ENCODE peak calls at places on chromosomes 11 and 22, in ten cellular contexts. Q is bronchial epithelial cell, C is stomach, G is ascending aorta, U is NB4, N is neural progenitor cell, L is uterus, X is colonic mucosa, Y is tibial artery, A is MM.1S. I is an unnamed sample.

GRCh38 chr22:31613286-31613903 is 48.6 kb downstream of the PISD start:
- DNase-seq in Q (no peak), C (no peak), G (no peak), U (no peak), N (no peak), L (no peak), X (no peak), Y (no peak), A (no peak), I (no peak)

GRCh38 chr11:124080319-124081001 is 34.8 kb upstream of the VWA5A start:
- DNase-seq in Q (peak), C (no peak), G (no peak), U (no peak), N (no peak), L (no peak), X (no peak), Y (no peak), A (no peak), I (no peak)

GRCh38 chr11:122981388-122982264 is at the start of gene BSX:
- DNase-seq in Q (peak), C (peak), G (peak), U (peak), N (peak), L (no peak), X (peak), Y (no peak), A (peak), I (peak)

GRCh38 chr11:62726156-62727006 is 876 bp downstream of the HNRNPUL2 start:
- DNase-seq in Q (no peak), C (no peak), G (no peak), U (no peak), N (no peak), L (peak), X (no peak), Y (peak), A (no peak), I (no peak)

GRCh38 chr11:57318178-57318577 is 6.6 kb downstream of the TNKS1BP1 start:
- DNase-seq in Q (no peak), C (peak), G (no peak), U (no peak), N (no peak), L (no peak), X (peak), Y (no peak), A (no peak), I (no peak)

GRCh38 chr11:14259870-14260269 is 99.1 kb downstream of the RRAS2 start:
- DNase-seq in Q (no peak), C (no peak), G (no peak), U (no peak), N (no peak), L (no peak), X (peak), Y (no peak), A (no peak), I (no peak)

GRCh38 chr11:128853556-128853955 is 13.5 kb downstream of the KCNJ1 start:
- DNase-seq in Q (no peak), C (no peak), G (no peak), U (no peak), N (no peak), L (no peak), X (no peak), Y (no peak), A (no peak), I (no peak)

GRCh38 chr11:35798423-35798822 is 135.8 kb downstream of the TRIM44 start:
- DNase-seq in Q (peak), C (no peak), G (no peak), U (no peak), N (no peak), L (no peak), X (no peak), Y (no peak), A (no peak), I (no peak)

DNA sequence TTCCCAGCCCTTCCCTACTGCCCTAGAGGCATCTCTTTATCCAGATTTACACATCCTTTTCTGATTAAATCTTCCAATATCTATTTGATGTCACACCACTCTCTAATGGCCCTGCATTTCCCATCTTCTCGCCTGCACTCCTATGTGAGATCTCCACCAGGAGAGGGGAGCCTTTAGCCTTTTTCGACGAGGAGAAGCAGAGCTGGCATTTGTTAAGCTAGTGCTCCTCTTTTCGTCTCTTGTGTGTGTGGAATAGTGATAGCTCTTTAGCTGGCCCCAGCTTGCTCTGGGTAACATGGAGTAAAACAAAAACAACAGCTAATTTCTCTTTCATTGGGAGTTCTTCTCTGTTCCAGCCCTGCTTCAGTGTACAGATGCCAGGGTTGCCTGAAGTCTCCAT is 536.5 kb downstream of the NTM start:
- DNase-seq in Q (no peak), C (no peak), G (no peak), U (no peak), N (no peak), L (no peak), X (no peak), Y (no peak), A (no peak), I (no peak)
- TF ChIP-seq CTCF in Q (no peak), C (no peak), G (no peak), U (no peak), N (peak), L (no peak), X (no peak), Y (no peak), A (no peak), I (peak)

GRCh38 chr22:48581206-48581766 is 1246.4 kb downstream of the BRD1 start:
- DNase-seq in Q (no peak), C (no peak), G (no peak), U (no peak), N (no peak), L (no peak), X (no peak), Y (no peak), A (no peak), I (no peak)

GRCh38 chr22:48580481-48580970 is 1247.1 kb downstream of the BRD1 start:
- DNase-seq in Q (no peak), C (no peak), G (no peak), U (no peak), N (no peak), L (no peak), X (no peak), Y (no peak), A (no peak), I (no peak)

GRCh38 chr22:48579915-48580279 is 1247.8 kb downstream of the BRD1 start:
- DNase-seq in Q (no peak), C (no peak), G (no peak), U (no peak), N (no peak), L (no peak), X (no peak), Y (no peak), A (no peak), I (no peak)

GRCh38 chr22:48579035-48579914 is 1248.4 kb downstream of the BRD1 start:
- DNase-seq in Q (no peak), C (no peak), G (no peak), U (no peak), N (peak), L (no peak), X (no peak), Y (no peak), A (no peak), I (no peak)

DNA sequence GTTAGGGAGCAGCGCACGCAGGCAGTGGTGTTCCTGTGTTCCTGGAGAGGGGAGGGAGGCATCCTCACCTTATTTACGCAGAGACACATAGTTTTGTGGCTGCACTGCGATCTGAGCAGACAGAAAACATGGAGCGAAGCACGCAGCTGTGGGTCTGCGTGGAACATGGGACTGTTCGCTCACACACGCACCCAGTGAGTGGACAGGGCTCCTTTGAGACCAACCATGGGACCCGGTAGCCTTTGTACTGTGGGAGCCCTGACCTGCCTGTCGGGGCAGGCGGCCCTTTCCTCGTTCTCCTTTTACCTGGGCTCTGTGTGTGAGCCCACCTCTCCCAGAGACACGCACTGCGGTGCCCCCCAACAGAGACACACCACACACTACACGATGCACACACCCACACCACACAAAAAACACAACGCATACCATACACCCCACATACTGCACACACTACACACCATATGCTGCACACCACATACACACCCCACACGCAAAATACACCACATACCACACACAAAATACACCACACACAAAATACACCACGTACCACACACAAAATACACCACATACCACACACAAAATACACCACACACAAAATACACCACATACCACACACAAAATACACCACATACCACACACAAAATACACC is 1245.7 kb downstream of the BRD1 start:
- DNase-seq in Q (no peak), C (no peak), G (no peak), U (no peak), N (peak), L (no peak), X (no peak), Y (no peak), A (no peak), I (no peak)
- TF ChIP-seq CTCF in Q (no peak), C (no peak), G (no peak), U (no peak), N (no peak), L (no peak), X (no peak), Y (no peak), A (no peak), I (no peak)

GRCh38 chr22:47233316-47234243 is 471.1 kb downstream of the TBC1D22A start:
- DNase-seq in Q (no peak), C (no peak), G (no peak), U (no peak), N (no peak), L (no peak), X (no peak), Y (no peak), A (no peak), I (peak)
- TF ChIP-seq CTCF in Q (no peak), C (no peak), G (no peak), U (no peak), N (no peak), L (no peak), X (no peak), Y (no peak), A (no peak), I (no peak)

GRCh38 chr22:41535244-41535643 is 9.0 kb downstream of the POLR3H start:
- DNase-seq in Q (peak), C (no peak), G (no peak), U (no peak), N (peak), L (no peak), X (no peak), Y (no peak), A (no peak), I (no peak)
- TF ChIP-seq CTCF in Q (peak), C (no peak), G (no peak), U (no peak), N (peak), L (no peak), X (no peak), Y (no peak), A (peak), I (peak)

DNA sequence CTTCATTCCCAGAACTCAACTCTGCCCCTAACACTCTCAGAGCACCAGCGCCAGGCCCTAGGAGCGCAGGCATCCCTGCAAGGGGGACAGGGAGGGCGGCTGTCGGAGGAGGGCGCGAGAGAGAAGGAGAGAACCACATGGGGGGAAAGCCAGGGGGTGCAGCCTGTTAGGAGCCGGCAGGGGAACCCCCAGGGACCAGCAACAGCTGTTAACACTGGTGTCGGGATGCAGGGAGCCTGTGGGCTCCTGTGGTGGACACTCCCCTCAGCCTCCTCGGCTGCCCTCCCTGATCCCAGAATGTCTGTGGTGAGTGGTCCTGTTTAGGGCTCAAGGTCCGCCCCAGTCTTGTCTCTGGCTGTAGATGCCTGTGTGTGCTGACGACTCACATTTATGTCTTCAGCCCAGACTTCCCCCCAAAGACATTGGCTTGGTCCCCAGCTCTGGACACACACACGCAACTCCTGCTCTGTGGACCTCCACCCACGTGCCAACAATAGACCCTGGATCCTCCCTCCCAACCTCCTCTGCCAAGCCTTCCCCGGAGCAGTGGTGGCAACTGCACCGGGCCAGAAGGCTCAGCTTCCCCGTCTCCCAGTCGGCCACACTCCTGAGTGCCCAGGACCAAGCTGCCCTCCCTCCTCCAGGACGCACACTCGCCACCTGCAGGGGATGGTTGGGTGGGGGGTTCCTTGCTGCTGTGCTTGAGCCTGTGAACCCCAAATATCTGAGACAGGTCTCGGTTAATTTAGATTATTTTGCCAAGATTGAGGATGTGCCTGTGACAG is 817 bp upstream of the IFITM5 start:
- DNase-seq in Q (no peak), C (no peak), G (no peak), U (no peak), N (peak), L (no peak), X (no peak), Y (no peak), A (no peak), I (no peak)
- TF ChIP-seq CTCF in Q (peak), C (no peak), G (no peak), U (peak), N (peak), L (no peak), X (no peak), Y (no peak), A (no peak), I (no peak)

GRCh38 chr22:49686495-49687219 is 141.0 kb downstream of the BRD1 start:
- DNase-seq in Q (no peak), C (no peak), G (no peak), U (no peak), N (no peak), L (no peak), X (no peak), Y (peak), A (no peak), I (no peak)

GRCh38 chr22:49685686-49686085 is 142.0 kb downstream of the BRD1 start:
- DNase-seq in Q (no peak), C (no peak), G (peak), U (no peak), N (no peak), L (no peak), X (no peak), Y (peak), A (no peak), I (no peak)

GRCh38 chr22:49687786-49688515 is 139.7 kb downstream of the BRD1 start:
- DNase-seq in Q (no peak), C (no peak), G (peak), U (no peak), N (no peak), L (no peak), X (no peak), Y (peak), A (no peak), I (peak)

GRCh38 chr22:49688516-49689254 is 139.0 kb downstream of the BRD1 start:
- DNase-seq in Q (no peak), C (no peak), G (peak), U (no peak), N (no peak), L (no peak), X (no peak), Y (no peak), A (no peak), I (peak)

DNA sequence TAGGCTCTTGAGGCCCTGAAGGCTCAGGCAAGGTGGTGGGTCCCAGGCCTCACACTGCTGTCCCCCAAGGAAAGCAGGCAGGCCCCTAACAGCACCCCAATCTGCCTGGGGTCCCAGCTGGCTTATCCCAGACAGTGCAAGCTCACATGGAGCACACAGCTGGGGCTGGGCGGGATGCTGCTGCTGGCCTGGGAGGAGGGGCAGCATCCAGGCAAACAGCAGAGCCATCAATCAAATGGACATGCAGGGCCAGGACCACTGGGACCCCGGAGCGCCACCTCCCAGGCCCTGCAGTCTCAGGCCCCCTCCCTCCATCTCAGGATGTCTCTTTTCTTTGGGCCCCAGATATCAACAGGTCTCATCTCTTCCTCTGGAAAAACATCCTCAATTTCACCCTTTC is 140.3 kb downstream of the BRD1 start:
- DNase-seq in Q (no peak), C (no peak), G (peak), U (no peak), N (no peak), L (no peak), X (no peak), Y (no peak), A (no peak), I (peak)
- TF ChIP-seq CTCF in Q (no peak), C (no peak), G (no peak), U (no peak), N (no peak), L (no peak), X (no peak), Y (no peak), A (no peak), I (no peak)